ENCODE peak calls at places on chromosome 13, in seven cellular contexts. Z is fibroblast of lung; D is lung; S is tibial artery; K is left lung; O is thoracic aorta; C is CD8-positive, alpha-beta T cell. T is an unnamed sample. For H3K4me1, the result is how much of the 10 kb centered on the place peaks cover.

GRCh38 chr13:99909836-99910619 is 61.5 kb downstream of the ZIC5 start:
- DNase-seq in S (no peak), D (no peak), C (no peak), Z (no peak), O (no peak), K (no peak), T (no peak)

GRCh38 chr13:111633401-111633800 is 313.0 kb downstream of the TEX29 start:
- DNase-seq in S (no peak), Z (no peak), K (no peak), C (no peak), D (no peak), O (no peak), T (no peak)

GRCh38 chr13:54574791-54575190 is 1546.2 kb downstream of the OLFM4 start:
- DNase-seq in O (no peak), S (no peak), C (no peak), Z (no peak), K (no peak), D (no peak), T (no peak)

GRCh38 chr13:24652346-24652745 is 27.9 kb upstream of the ATP12A start:
- DNase-seq in S (no peak), D (no peak), K (no peak), O (no peak), Z (no peak), C (no peak), T (no peak)

GRCh38 chr13:28743045-28743444 is 24.3 kb upstream of the SLC46A3 start:
- DNase-seq in K (no peak), O (no peak), Z (no peak), D (no peak), S (no peak), C (no peak), T (no peak)

GRCh38 chr13:46864941-46865340 is 31.9 kb downstream of the HTR2A start:
- DNase-seq in O (no peak), S (no peak), D (no peak), K (no peak), C (no peak), Z (no peak), T (peak)

GRCh38 chr13:89748716-89749115 is 1598.8 kb upstream of the MIR17HG start:
- DNase-seq in S (no peak), D (no peak), Z (no peak), O (no peak), C (no peak), K (no peak), T (peak)

GRCh38 chr13:110705826-110706569 is at the start of gene CARS2:
- DNase-seq in D (peak), Z (peak), S (peak), C (peak), O (peak), K (peak), T (peak)

GRCh38 chr13:38582133-38582532 is 104.7 kb upstream of the FREM2 start:
- DNase-seq in Z (peak), C (no peak), D (no peak), O (no peak), K (no peak), S (no peak), T (peak)

GRCh38 chr13:80342541-80343371 is 1.8 kb upstream of the SPRY2 start:
- DNase-seq in K (peak), S (peak), C (peak), O (no peak), D (peak), Z (peak), T (no peak)

GRCh38 chr13:110713981-110714797 is 689 bp downstream of the ING1 start:
- DNase-seq in Z (peak), C (peak), K (peak), O (no peak), S (peak), D (peak), T (peak)

GRCh38 chr13:33108620-33109019 is 92.4 kb downstream of the KL start:
- DNase-seq in D (no peak), S (no peak), Z (peak), C (no peak), O (no peak), K (no peak), T (no peak)
- H3K4me1 ChIP-seq in D (under half), S (under half), Z (under half), C (under half), O (under half), K (under half), T (under half)

GRCh38 chr13:114123876-114124275 is 8.5 kb downstream of the RASA3 start:
- DNase-seq in O (no peak), S (no peak), K (no peak), C (peak), D (no peak), Z (no peak), T (no peak)

GRCh38 chr13:114124921-114125320 is 7.5 kb downstream of the RASA3 start:
- DNase-seq in Z (peak), C (peak), K (no peak), S (no peak), O (no peak), D (no peak), T (peak)

GRCh38 chr13:114126789-114127472 is 5.5 kb downstream of the RASA3 start:
- DNase-seq in S (no peak), Z (no peak), C (peak), D (no peak), O (no peak), K (no peak), T (no peak)

GRCh38 chr13:114124486-114124885 is 7.9 kb downstream of the RASA3 start:
- DNase-seq in O (no peak), S (no peak), C (no peak), Z (no peak), D (no peak), K (no peak), T (no peak)

DNA sequence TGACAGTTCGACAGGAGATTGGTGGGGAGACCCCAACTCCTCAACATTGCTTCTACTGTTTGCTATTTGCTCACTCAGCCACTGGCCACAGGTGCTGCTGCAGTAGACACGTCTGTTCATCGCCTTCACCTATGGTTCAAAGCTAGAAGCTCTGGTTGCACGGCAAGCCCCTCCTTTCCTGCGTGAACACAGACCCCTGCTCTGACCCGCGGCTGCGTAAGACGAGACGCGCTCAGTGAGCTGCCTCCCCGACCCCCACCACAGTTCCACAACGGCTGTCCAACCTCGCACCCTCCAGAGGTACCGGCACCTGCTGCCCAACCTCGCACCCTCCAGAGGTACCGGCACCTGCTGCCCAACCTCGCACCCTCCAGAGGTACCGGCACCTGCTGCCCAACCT is 6.8 kb downstream of the RASA3 start:
- DNase-seq in O (no peak), C (peak), K (no peak), Z (no peak), D (no peak), S (no peak), T (no peak)
- H3K4me1 ChIP-seq in O (under half), C (half or more), K (half or more), Z (under half), D (under half), S (under half), T (under half)

GRCh38 chr13:33217256-33217655 is 68.3 kb downstream of the STARD13 start:
- DNase-seq in S (no peak), D (no peak), C (no peak), K (no peak), O (no peak), Z (no peak), T (no peak)
- H3K4me1 ChIP-seq in S (under half), D (under half), C (under half), K (under half), O (under half), Z (under half), T (under half)

DNA sequence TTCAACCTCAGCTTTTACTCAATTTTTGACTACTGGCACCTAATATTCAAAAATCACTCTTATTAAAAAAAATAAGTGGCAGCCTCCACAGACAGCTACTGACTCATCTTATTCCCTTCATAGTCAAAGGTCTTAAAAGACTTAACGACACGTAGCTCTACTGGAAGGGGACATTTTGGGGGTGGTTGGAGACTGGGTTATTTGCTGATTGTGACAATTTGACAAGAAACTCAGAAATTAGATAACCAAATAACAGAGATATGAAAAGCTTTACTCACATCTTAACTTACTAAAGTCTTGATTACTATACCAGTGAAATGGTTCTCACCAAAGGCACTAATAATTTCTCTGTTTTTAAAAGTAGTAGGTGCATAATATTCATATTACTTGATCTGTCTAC is 25.7 kb downstream of the UGGT2 start:
- DNase-seq in Z (no peak), C (no peak), O (no peak), K (no peak), S (no peak), D (no peak), T (no peak)
- H3K4me1 ChIP-seq in Z (under half), C (under half), O (under half), K (under half), S (under half), D (under half), T (under half)

GRCh38 chr13:44575035-44575434 is 1.1 kb downstream of the TSC22D1 start:
- DNase-seq in O (no peak), K (no peak), S (no peak), Z (no peak), D (no peak), C (no peak), T (no peak)
- H3K4me1 ChIP-seq in O (under half), K (half or more), S (under half), Z (under half), D (under half), C (under half), T (under half)

GRCh38 chr13:98172570-98173405 is 4.3 kb downstream of the RNF113B start:
- DNase-seq in Z (peak), O (no peak), S (no peak), D (no peak), K (no peak), C (no peak), T (no peak)
- H3K4me1 ChIP-seq in Z (under half), O (under half), S (under half), D (under half), K (under half), C (under half), T (under half)

T was measured in foreskin keratinocyte.